ENCODE peak calls at places on chromosomes 13 and 19, in seven cellular contexts. One of them, this sample, is unnamed.

GRCh38 chr19:5799247-5800241 is 5.3 kb upstream of the NRTN start:
- DNase-seq in COLO829: no peak
- DNase-seq in CD4-positive, alpha-beta T cell: no peak
- DNase-seq in stimulated activated CD4-positive, alpha-beta T cell treated with anti-CD3 and anti-CD28 coated beads, TNF-alpha, amount 100 ng/mL, for 24 hours: no peak
- DNase-seq in upper lobe of left lung: no peak
- DNase-seq in germinal center: no peak
- DNase-seq in Calu3: no peak
- DNase-seq in this sample: no peak

GRCh38 chr19:39409886-39410619 is 2.4 kb upstream of the PLEKHG2 start:
- DNase-seq in stimulated activated CD4-positive, alpha-beta T cell treated with anti-CD3 and anti-CD28 coated beads, TNF-alpha, amount 100 ng/mL, for 24 hours: peak
- DNase-seq in germinal center: peak
- DNase-seq in CD4-positive, alpha-beta T cell: peak
- DNase-seq in COLO829: no peak
- DNase-seq in upper lobe of left lung: peak
- DNase-seq in Calu3: peak
- DNase-seq in this sample: no peak

GRCh38 chr13:47893527-47893926 is 107.5 kb downstream of the SUCLA2 start:
- DNase-seq in germinal center: no peak
- DNase-seq in Calu3: no peak
- DNase-seq in CD4-positive, alpha-beta T cell: no peak
- DNase-seq in upper lobe of left lung: no peak
- DNase-seq in COLO829: no peak
- DNase-seq in stimulated activated CD4-positive, alpha-beta T cell treated with anti-CD3 and anti-CD28 coated beads, TNF-alpha, amount 100 ng/mL, for 24 hours: no peak
- DNase-seq in this sample: no peak

GRCh38 chr19:38317104-38317612 is 1.4 kb upstream of the YIF1B start:
- DNase-seq in COLO829: no peak
- DNase-seq in Calu3: no peak
- DNase-seq in germinal center: no peak
- DNase-seq in stimulated activated CD4-positive, alpha-beta T cell treated with anti-CD3 and anti-CD28 coated beads, TNF-alpha, amount 100 ng/mL, for 24 hours: no peak
- DNase-seq in upper lobe of left lung: peak
- DNase-seq in CD4-positive, alpha-beta T cell: no peak
- DNase-seq in this sample: no peak

GRCh38 chr13:33740134-33740538 is 77.8 kb upstream of the RFC3 start:
- DNase-seq in COLO829: peak
- DNase-seq in germinal center: no peak
- DNase-seq in Calu3: no peak
- DNase-seq in upper lobe of left lung: no peak
- DNase-seq in stimulated activated CD4-positive, alpha-beta T cell treated with anti-CD3 and anti-CD28 coated beads, TNF-alpha, amount 100 ng/mL, for 24 hours: no peak
- DNase-seq in CD4-positive, alpha-beta T cell: no peak
- DNase-seq in this sample: no peak

GRCh38 chr13:59477011-59477410 is 686.7 kb downstream of the DIAPH3 start:
- DNase-seq in upper lobe of left lung: no peak
- DNase-seq in CD4-positive, alpha-beta T cell: no peak
- DNase-seq in COLO829: no peak
- DNase-seq in stimulated activated CD4-positive, alpha-beta T cell treated with anti-CD3 and anti-CD28 coated beads, TNF-alpha, amount 100 ng/mL, for 24 hours: no peak
- DNase-seq in germinal center: no peak
- DNase-seq in Calu3: no peak
- DNase-seq in this sample: no peak

GRCh38 chr13:38042771-38043170 is 173.2 kb upstream of the TRPC4 start:
- DNase-seq in Calu3: no peak
- DNase-seq in germinal center: no peak
- DNase-seq in CD4-positive, alpha-beta T cell: no peak
- DNase-seq in stimulated activated CD4-positive, alpha-beta T cell treated with anti-CD3 and anti-CD28 coated beads, TNF-alpha, amount 100 ng/mL, for 24 hours: no peak
- DNase-seq in upper lobe of left lung: no peak
- DNase-seq in COLO829: no peak
- DNase-seq in this sample: no peak

GRCh38 chr19:17775245-17775927 is 19.6 kb upstream of the B3GNT3 start:
- DNase-seq in CD4-positive, alpha-beta T cell: no peak
- DNase-seq in Calu3: peak
- DNase-seq in stimulated activated CD4-positive, alpha-beta T cell treated with anti-CD3 and anti-CD28 coated beads, TNF-alpha, amount 100 ng/mL, for 24 hours: peak
- DNase-seq in germinal center: no peak
- DNase-seq in COLO829: peak
- DNase-seq in upper lobe of left lung: no peak
- DNase-seq in this sample: no peak

GRCh38 chr19:37855098-37855497 is 51.3 kb downstream of the WDR87 start:
- DNase-seq in stimulated activated CD4-positive, alpha-beta T cell treated with anti-CD3 and anti-CD28 coated beads, TNF-alpha, amount 100 ng/mL, for 24 hours: peak
- DNase-seq in COLO829: no peak
- DNase-seq in germinal center: peak
- DNase-seq in upper lobe of left lung: peak
- DNase-seq in CD4-positive, alpha-beta T cell: no peak
- DNase-seq in Calu3: no peak
- DNase-seq in this sample: no peak